ENCODE peak calls at places on chromosomes 6 and 20, in six cellular contexts. F, C, H, I, T and K are unnamed samples.

GRCh38 chr6:84150680-84151079 is 76.8 kb downstream of the CEP162 start:
- DNase-seq in F (no peak), C (no peak), H (no peak), I (no peak), T (no peak), K (no peak)

GRCh38 chr6:160028487-160029275 is 59.8 kb downstream of the IGF2R start:
- DNase-seq in F (no peak), T (no peak), I (no peak), C (no peak), H (peak; percentile 44), K (no peak)

GRCh38 chr6:159094444-159095252 is 49.9 kb upstream of the TAGAP start:
- DNase-seq in H (no peak), F (no peak), C (no peak), T (no peak), I (no peak), K (no peak)

GRCh38 chr20:29302979-29303644 is 1954.4 kb upstream of the DEFB115 start:
- DNase-seq in T (no peak), H (no peak), C (no peak), I (no peak), F (no peak), K (no peak)

GRCh38 chr20:33862709-33863403 is 51.7 kb downstream of the CHMP4B start:
- DNase-seq in C (peak; percentile 90), H (peak; percentile 25), F (peak; percentile 46), I (peak; percentile 76), T (no peak), K (peak; percentile 83)

GRCh38 chr6:51265426-51265825 is 446.8 kb downstream of the TFAP2B start:
- DNase-seq in F (no peak), H (peak; percentile 68), I (no peak), C (no peak), T (no peak), K (no peak)

GRCh38 chr6:140436023-140436811 is 1061.8 kb upstream of the CITED2 start:
- DNase-seq in H (no peak), I (no peak), C (no peak), T (no peak), F (no peak), K (no peak)

GRCh38 chr6:106490030-106490429 is 129.5 kb downstream of the CRYBG1 start:
- DNase-seq in C (no peak), H (peak; percentile 65), F (no peak), T (no peak), I (no peak), K (no peak)

GRCh38 chr6:130615816-130616215 is 211.4 kb upstream of the SMLR1 start:
- DNase-seq in I (no peak), F (no peak), T (no peak), H (no peak), C (no peak), K (no peak)

GRCh38 chr6:41940759-41941279 is 789 bp downstream of the CCND3 start:
- DNase-seq in H (peak; percentile 55), I (no peak), T (no peak), C (peak; percentile 67), F (no peak), K (no peak)

GRCh38 chr20:52127309-52127708 is 64.3 kb downstream of the ZFP64 start:
- DNase-seq in F (no peak), C (no peak), I (no peak), H (peak; percentile 77), T (no peak), K (no peak)

GRCh38 chr6:133683603-133684002 is 205.3 kb upstream of the TCF21 start:
- DNase-seq in T (no peak), H (no peak), F (no peak), C (no peak), I (no peak), K (no peak)

GRCh38 chr6:165403006-165403405 is 93.6 kb upstream of the C6orf118 start:
- DNase-seq in C (no peak), T (no peak), H (no peak), F (no peak), I (no peak), K (no peak)

GRCh38 chr6:816510-817084 is 123.7 kb upstream of the EXOC2 start:
- DNase-seq in I (peak; percentile 40), T (no peak), C (no peak), H (peak; percentile 90), F (no peak), K (no peak)

GRCh38 chr20:47493954-47494293 is 7.8 kb upstream of the NCOA3 start:
- DNase-seq in T (no peak), H (no peak), C (no peak), I (no peak), F (no peak), K (no peak)

GRCh38 chr6:104828478-104828877 is 31.2 kb downstream of the HACE1 start:
- DNase-seq in T (no peak), C (no peak), F (no peak), H (no peak), I (no peak), K (no peak)

GRCh38 chr6:132320007-132320406 is 81.3 kb downstream of the MOXD1 start:
- DNase-seq in H (no peak), I (no peak), F (no peak), T (no peak), C (no peak), K (no peak)

GRCh38 chr6:47308674-47309325 is 905 bp downstream of the TNFRSF21 start:
- DNase-seq in H (peak; percentile 13), F (no peak), C (peak; percentile 71), I (no peak), T (no peak), K (peak; percentile 27)

GRCh38 chr6:159807150-159807859 is 7.2 kb downstream of the PNLDC1 start:
- DNase-seq in I (peak; percentile 75), H (no peak), F (no peak), C (no peak), T (no peak), K (no peak)

GRCh38 chr6:117676577-117677218 is 1.4 kb downstream of the NUS1 start:
- DNase-seq in I (no peak), H (no peak), F (no peak), T (no peak), C (no peak), K (no peak)

GRCh38 chr20:53859684-53860083 is 210.7 kb downstream of the BCAS1 start:
- DNase-seq in C (no peak), H (no peak), T (no peak), F (no peak), I (no peak), K (no peak)

GRCh38 chr6:12577124-12577845 is 139.3 kb upstream of the PHACTR1 start:
- DNase-seq in H (no peak), C (no peak), F (no peak), T (no peak), I (no peak), K (no peak)

GRCh38 chr20:31811796-31812728 is 7.1 kb upstream of the MYLK2 start:
- DNase-seq in H (no peak), I (no peak), T (no peak), C (no peak), F (no peak), K (no peak)

GRCh38 chr20:63708301-63709148 is 686 bp downstream of the ZGPAT start:
- DNase-seq in C (peak; percentile 12), F (no peak), T (no peak), I (no peak), H (peak; percentile 25), K (peak; percentile 5)

DNA sequence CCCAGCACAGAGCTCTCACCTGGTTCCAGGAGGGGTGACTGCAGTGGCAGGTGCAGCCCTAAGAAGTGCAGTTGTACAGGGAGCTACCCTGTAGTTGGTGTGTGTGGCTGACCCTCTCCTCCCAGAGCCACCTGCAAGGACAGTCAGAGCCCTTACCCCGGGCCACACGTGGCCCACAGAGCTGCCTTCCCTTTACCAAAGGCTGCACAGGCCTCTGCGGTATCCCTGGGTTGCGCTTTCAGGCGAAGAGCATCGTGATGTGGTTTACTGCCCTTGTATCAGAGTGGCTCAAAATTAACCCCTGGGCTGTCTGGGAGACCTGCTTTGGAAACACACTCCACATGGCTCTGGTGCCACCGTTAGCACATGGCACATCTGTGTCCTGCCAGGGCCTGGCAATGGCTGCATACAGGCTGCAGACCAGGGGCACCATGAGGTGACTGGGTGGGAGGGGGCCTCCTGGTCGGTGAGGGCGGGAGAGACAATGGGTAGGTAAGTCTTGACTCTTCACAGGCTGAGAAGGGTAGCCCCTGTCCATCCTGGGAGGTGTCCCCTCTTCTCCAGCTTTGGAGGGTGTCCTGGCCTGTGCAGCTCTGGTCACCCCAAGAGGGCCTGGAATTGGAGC is 81.5 kb downstream of the CDH4 start:
- DNase-seq in I (no peak), C (no peak), H (no peak), T (no peak), F (no peak), K (no peak)
- TF ChIP-seq GABPA in I (no peak), C (no peak), H (no peak), T (no peak), F (no peak), K (no peak)

DNA sequence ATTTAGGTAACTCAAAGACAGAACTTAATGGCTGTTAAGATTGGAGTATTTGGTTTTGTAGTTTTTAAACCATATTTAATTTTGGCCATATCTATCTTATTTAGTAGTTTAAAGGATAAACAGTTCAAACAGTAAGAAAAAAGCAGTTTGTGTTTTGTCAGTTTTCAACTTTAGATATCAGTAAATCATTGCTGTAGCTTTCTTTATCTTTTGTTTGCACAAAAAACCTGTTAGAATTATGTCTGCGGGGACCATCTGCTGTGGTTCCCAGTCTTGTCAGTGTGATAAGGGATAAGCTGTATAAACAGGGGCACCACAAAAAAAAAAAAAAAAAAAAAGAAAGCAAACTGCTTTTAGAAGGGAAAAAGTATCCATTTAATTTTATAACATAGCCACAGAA is 40.9 kb downstream of the CDKAL1 start:
- DNase-seq in T (no peak), H (no peak), I (peak; percentile 20), C (peak; percentile 58), F (no peak), K (peak; percentile 74)
- TF ChIP-seq GABPA in T (no peak), H (no peak), I (no peak), C (no peak), F (no peak), K (peak; percentile 48)

GRCh38 chr6:34572585-34572984 is 16.5 kb upstream of the SPDEF start:
- DNase-seq in I (no peak), T (no peak), H (no peak), F (no peak), C (peak; percentile 22), K (no peak)

GRCh38 chr6:34570066-34570833 is 14.1 kb upstream of the SPDEF start:
- DNase-seq in T (no peak), F (no peak), C (no peak), I (no peak), H (no peak), K (no peak)

GRCh38 chr6:34569361-34569973 is 13.3 kb upstream of the SPDEF start:
- DNase-seq in H (no peak), I (no peak), C (no peak), F (no peak), T (no peak), K (no peak)

GRCh38 chr6:34572021-34572420 is 15.9 kb upstream of the SPDEF start:
- DNase-seq in H (no peak), T (no peak), F (no peak), C (no peak), I (no peak), K (no peak)

DNA sequence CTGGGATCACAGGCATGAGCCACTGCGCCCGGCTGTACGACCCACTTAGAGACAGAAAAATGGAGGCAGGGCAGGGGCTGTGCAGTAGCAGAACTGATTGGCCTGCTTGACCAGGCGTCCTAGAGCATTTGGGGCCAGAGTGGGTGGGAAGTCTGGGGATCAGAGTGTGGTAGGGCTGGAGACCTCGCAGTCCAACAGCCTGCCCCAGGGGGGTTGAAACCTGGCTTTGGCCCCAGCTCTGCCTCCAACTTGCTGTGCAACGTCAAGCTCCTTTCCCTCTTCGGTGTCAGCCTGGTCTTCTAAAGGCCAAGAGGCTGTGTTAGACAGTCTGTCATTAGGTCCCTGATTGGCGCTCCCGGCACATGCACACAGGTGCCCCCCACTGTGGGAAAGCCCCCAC is 15.3 kb upstream of the SPDEF start:
- DNase-seq in C (peak; percentile 29), H (no peak), I (no peak), F (no peak), T (no peak), K (no peak)
- TF ChIP-seq GABPA in C (no peak), H (no peak), I (no peak), F (no peak), T (no peak), K (no peak)

GRCh38 chr6:43738267-43738676 is 31.7 kb upstream of the VEGFA start:
- DNase-seq in C (no peak), F (no peak), H (no peak), T (no peak), I (no peak), K (no peak)
- TF ChIP-seq GABPA in C (no peak), F (no peak), H (no peak), T (no peak), I (no peak), K (no peak)